ENCODE peak calls at places on chromosomes 2 and 18, in ten cellular contexts. K, I, E, G, R, N, B, C, X and W are unnamed samples. For H3K4me1, the result is how much of the 10 kb centered on the place peaks cover.

GRCh38 chr2:218257390-218257981 is 3.3 kb upstream of the GPBAR1 start:
- DNase-seq in K (no peak), I (no peak), E (peak), G (no peak), R (no peak), N (peak), B (peak), C (peak), X (no peak), W (no peak)

GRCh38 chr2:1855150-1855549 is 110.8 kb upstream of the PXDN start:
- DNase-seq in K (no peak), I (peak), E (no peak), G (no peak), R (no peak), N (no peak), B (no peak), C (no peak), X (no peak), W (no peak)

GRCh38 chr2:38981670-38982357 is 92.1 kb downstream of the ARHGEF33 start:
- DNase-seq in K (no peak), I (no peak), E (no peak), G (no peak), R (no peak), N (no peak), B (no peak), C (no peak), X (no peak), W (no peak)

GRCh38 chr18:37176307-37176934 is 347.5 kb downstream of the KIAA1328 start:
- DNase-seq in K (no peak), I (no peak), E (no peak), G (no peak), R (no peak), N (no peak), B (no peak), C (peak), X (no peak), W (no peak)

GRCh38 chr2:20062615-20063545 is 11.5 kb upstream of the LAPTM4A start:
- DNase-seq in K (peak), I (no peak), E (no peak), G (peak), R (peak), N (no peak), B (no peak), C (no peak), X (no peak), W (no peak)

GRCh38 chr18:44130365-44130942 is 550.2 kb upstream of the SETBP1 start:
- DNase-seq in K (no peak), I (peak), E (no peak), G (peak), R (no peak), N (peak), B (no peak), C (peak), X (peak), W (no peak)

GRCh38 chr2:74464406-74464805 is 776 bp downstream of the MOGS start:
- DNase-seq in K (no peak), I (no peak), E (peak), G (no peak), R (no peak), N (no peak), B (no peak), C (no peak), X (no peak), W (no peak)

GRCh38 chr2:55092439-55092838 is 42.2 kb upstream of the RTN4 start:
- DNase-seq in K (no peak), I (no peak), E (no peak), G (no peak), R (no peak), N (no peak), B (no peak), C (no peak), X (peak), W (no peak)

GRCh38 chr18:10182009-10182624 is 268.3 kb downstream of the VAPA start:
- DNase-seq in K (no peak), I (no peak), E (no peak), G (no peak), R (no peak), N (no peak), B (no peak), C (peak), X (no peak), W (no peak)

GRCh38 chr2:26043862-26044736 is 10.2 kb downstream of the RAB10 start:
- DNase-seq in K (no peak), I (no peak), E (no peak), G (no peak), R (peak), N (no peak), B (no peak), C (no peak), X (peak), W (no peak)

DNA sequence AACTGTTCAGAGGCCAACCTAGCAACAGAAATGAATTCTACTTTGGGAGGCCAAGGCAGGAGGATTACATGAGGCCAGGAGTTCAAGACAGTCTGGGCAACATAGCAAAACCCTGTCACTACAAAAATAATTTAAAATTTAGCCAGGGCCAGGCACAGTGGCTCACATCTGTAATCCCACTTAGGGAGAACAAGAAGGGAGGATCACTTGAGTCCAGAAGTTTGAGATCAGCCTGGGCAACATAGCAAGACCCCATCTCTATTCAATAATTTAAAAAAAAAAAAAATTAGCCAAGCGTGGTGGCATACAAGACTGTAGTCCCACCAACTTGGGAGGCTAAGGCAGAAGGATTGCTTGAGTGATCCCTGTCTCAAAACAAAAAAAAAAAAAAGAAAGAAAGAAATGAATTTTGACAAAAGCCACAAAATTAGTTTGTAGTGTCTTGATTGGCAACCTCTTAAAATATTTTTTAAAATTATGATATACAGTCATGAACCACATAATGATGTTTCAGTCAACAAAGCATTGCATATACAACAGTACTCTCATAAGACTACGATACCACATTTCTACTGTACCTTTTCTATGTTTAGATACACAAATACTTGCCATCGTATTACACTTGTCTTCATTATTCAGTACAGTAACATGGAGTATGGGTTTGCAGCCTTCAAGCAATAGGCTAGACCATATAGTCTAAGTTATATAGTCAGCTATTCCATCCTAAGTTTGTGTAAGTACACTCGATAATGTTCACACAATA is 130.7 kb downstream of the ZFP36L2 start:
- DNase-seq in K (no peak), I (no peak), E (no peak), G (no peak), R (no peak), N (no peak), B (no peak), C (no peak), X (no peak), W (no peak)
- H3K4me1 ChIP-seq in K (under half), I (under half), E (under half), G (under half), R (under half), N (under half), B (under half), C (under half), X (under half), W (under half)

GRCh38 chr2:33486544-33486943 is 10.1 kb downstream of the RASGRP3 start:
- DNase-seq in K (no peak), I (no peak), E (no peak), G (no peak), R (no peak), N (no peak), B (no peak), C (no peak), X (no peak), W (no peak)
- H3K4me3 ChIP-seq in K (no peak), I (no peak), E (no peak), G (no peak), R (no peak), N (no peak), B (no peak), C (no peak), X (no peak), W (no peak)

GRCh38 chr2:42942214-42942989 is 150.0 kb upstream of the HAAO start:
- DNase-seq in K (no peak), I (no peak), E (no peak), G (no peak), R (no peak), N (no peak), B (no peak), C (no peak), X (no peak), W (peak)

GRCh38 chr2:42947809-42948595 is 155.6 kb upstream of the HAAO start:
- DNase-seq in K (no peak), I (no peak), E (no peak), G (no peak), R (no peak), N (no peak), B (no peak), C (no peak), X (no peak), W (peak)

GRCh38 chr2:42941633-42942176 is 149.3 kb upstream of the HAAO start:
- DNase-seq in K (no peak), I (no peak), E (no peak), G (no peak), R (no peak), N (no peak), B (no peak), C (no peak), X (no peak), W (no peak)

GRCh38 chr2:42942990-42943493 is 150.7 kb upstream of the HAAO start:
- DNase-seq in K (no peak), I (no peak), E (no peak), G (no peak), R (no peak), N (no peak), B (no peak), C (no peak), X (no peak), W (no peak)

GRCh38 chr2:42944744-42945415 is 152.5 kb upstream of the HAAO start:
- DNase-seq in K (no peak), I (no peak), E (no peak), G (peak), R (no peak), N (no peak), B (no peak), C (peak), X (no peak), W (no peak)
- H3K4me1 ChIP-seq in K (under half), I (under half), E (under half), G (under half), R (under half), N (under half), B (under half), C (under half), X (under half), W (under half)

DNA sequence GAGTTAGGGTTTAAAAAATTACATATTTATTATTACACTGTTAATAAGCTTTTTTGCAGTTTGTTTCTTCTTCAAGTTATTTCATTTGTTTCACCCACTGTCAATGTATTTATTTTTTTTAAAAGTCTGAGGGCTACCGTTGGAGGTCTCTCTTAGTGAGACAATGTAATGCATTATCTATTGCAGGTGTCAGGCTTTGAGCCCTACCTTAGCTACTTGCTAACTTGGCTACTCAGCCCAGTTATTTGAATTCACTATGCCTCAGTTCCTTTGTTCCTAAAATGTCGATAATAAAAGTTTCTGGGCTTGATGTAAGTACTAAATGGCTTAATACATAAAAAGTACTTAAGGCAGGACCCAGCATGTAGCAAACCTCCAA is 458 bp upstream of the TFPI start:
- DNase-seq in K (no peak), I (no peak), E (no peak), G (no peak), R (no peak), N (no peak), B (no peak), C (no peak), X (no peak), W (no peak)
- H3K4me3 ChIP-seq in K (peak), I (no peak), E (peak), G (peak), R (peak), N (no peak), B (no peak), C (peak), X (no peak), W (no peak)

GRCh38 chr2:178125862-178126261 is 13.6 kb downstream of the RBM45 start:
- DNase-seq in K (no peak), I (no peak), E (no peak), G (no peak), R (no peak), N (no peak), B (no peak), C (no peak), X (no peak), W (no peak)

GRCh38 chr2:178125125-178125524 is 12.9 kb downstream of the RBM45 start:
- DNase-seq in K (no peak), I (no peak), E (no peak), G (no peak), R (no peak), N (no peak), B (no peak), C (no peak), X (no peak), W (no peak)

GRCh38 chr2:178123163-178123562 is 10.9 kb downstream of the RBM45 start:
- DNase-seq in K (no peak), I (no peak), E (no peak), G (no peak), R (no peak), N (no peak), B (no peak), C (no peak), X (no peak), W (no peak)

DNA sequence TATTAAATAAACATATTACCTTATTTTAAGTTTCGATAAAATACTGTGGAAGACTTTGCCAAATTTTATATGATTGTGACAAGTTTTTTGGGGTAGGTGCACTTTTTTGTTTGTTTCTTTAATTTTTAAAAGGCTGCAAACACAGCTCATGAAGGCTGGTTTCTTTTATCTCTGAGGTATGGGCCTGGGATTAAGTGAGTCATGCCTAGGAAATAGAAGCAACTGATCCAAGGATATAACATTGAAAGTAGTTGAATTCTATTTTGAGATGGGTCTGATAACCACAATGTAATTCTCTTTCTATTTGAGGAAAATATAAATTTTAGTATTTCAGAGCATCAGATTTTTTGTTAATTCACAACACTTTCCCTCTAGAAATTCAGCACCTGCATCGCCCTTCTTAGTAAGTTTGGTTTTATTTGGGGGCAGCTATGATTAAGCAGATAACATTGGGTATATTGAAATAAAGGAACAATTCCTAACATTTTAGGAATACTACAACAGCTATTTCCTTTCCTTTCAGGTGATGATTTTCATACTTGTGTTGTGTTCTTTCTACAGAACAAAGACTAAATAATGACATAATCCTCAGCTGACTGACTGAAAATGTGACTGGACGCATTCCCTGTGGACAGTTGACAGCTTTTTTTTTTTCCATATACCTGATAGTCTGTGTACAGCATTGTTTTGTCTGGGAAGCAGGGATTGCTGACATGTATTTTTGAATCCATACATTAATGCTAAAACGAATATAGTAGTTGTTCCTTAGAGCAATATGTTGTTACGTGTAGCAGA is 16.8 kb downstream of the RBM45 start:
- DNase-seq in K (no peak), I (no peak), E (no peak), G (peak), R (no peak), N (no peak), B (no peak), C (no peak), X (no peak), W (no peak)
- H3K4me1 ChIP-seq in K (under half), I (under half), E (under half), G (under half), R (under half), N (under half), B (under half), C (under half), X (under half), W (under half)

GRCh38 chr2:10467401-10467800 is 19.3 kb upstream of the ODC1 start:
- DNase-seq in K (no peak), I (no peak), E (no peak), G (no peak), R (no peak), N (no peak), B (no peak), C (no peak), X (no peak), W (no peak)
- H3K4me3 ChIP-seq in K (no peak), I (no peak), E (no peak), G (no peak), R (no peak), N (no peak), B (no peak), C (no peak), X (no peak), W (no peak)

GRCh38 chr2:127093648-127094210 is 13.2 kb downstream of the BIN1 start:
- DNase-seq in K (no peak), I (no peak), E (peak), G (no peak), R (no peak), N (no peak), B (no peak), C (no peak), X (no peak), W (peak)

GRCh38 chr2:127094509-127095366 is 12.2 kb downstream of the BIN1 start:
- DNase-seq in K (peak), I (no peak), E (peak), G (peak), R (peak), N (no peak), B (no peak), C (peak), X (peak), W (no peak)

GRCh38 chr2:127095784-127096183 is 11.2 kb downstream of the BIN1 start:
- DNase-seq in K (no peak), I (no peak), E (peak), G (no peak), R (no peak), N (no peak), B (no peak), C (no peak), X (no peak), W (no peak)

GRCh38 chr2:127096280-127096679 is 10.7 kb downstream of the BIN1 start:
- DNase-seq in K (no peak), I (no peak), E (peak), G (no peak), R (peak), N (no peak), B (no peak), C (no peak), X (no peak), W (no peak)

GRCh38 chr2:127095367-127095641 is 11.7 kb downstream of the BIN1 start:
- DNase-seq in K (no peak), I (no peak), E (peak), G (no peak), R (no peak), N (no peak), B (no peak), C (no peak), X (no peak), W (no peak)
- H3K4me1 ChIP-seq in K (under half), I (under half), E (under half), G (under half), R (half or more), N (under half), B (under half), C (under half), X (under half), W (under half)

GRCh38 chr2:184444217-184444616 is 154.1 kb upstream of the ZNF804A start:
- DNase-seq in K (no peak), I (no peak), E (no peak), G (no peak), R (no peak), N (no peak), B (no peak), C (peak), X (no peak), W (no peak)
- H3K4me3 ChIP-seq in K (no peak), I (no peak), E (no peak), G (no peak), R (no peak), N (no peak), B (no peak), C (no peak), X (no peak), W (no peak)

GRCh38 chr2:176085861-176086771 is 2.4 kb upstream of the EVX2 start:
- DNase-seq in K (no peak), I (no peak), E (no peak), G (peak), R (no peak), N (no peak), B (no peak), C (peak), X (peak), W (no peak)
- H3K4me1 ChIP-seq in K (under half), I (under half), E (under half), G (under half), R (under half), N (under half), B (under half), C (under half), X (under half), W (under half)

DNA sequence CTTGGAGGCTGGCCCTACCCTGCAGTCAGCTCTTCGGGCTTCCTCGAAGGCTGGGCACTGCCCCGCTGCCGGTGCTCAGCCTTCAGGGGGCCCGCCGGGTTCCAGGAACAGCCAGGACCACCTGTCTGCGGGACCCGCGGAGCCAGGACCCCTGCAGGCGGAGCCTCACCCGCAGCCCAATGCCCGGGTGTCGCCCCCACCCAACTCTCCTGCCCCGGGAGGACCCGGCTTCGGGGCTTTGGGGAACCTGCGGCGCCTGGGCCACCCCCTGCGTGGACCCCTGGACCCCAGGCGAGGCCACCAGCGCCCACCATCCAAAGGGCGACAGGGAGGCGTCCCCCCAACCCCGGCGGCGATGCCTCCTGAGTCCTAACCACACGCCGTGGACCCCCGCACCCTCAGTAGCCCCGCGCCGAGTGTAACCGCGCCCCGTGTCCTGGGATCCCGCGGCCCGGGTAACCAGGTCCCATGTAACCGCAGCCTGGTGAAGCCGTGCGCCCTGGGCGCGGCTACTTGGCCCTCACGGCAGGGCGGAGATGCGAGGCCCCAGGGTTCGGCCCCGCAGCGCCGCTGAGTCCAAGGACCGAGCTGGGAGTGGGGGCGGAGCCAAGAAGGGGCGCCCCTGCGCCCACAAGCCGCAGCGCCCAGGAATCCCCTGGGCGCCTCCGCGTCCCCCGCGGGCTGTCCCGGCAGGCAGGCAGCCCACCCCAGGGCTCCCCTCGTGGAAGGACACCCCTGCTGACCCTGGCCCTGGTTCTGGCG is 11.0 kb upstream of the UBE2F start:
- DNase-seq in K (no peak), I (no peak), E (no peak), G (no peak), R (no peak), N (no peak), B (no peak), C (no peak), X (no peak), W (no peak)
- H3K4me3 ChIP-seq in K (peak), I (no peak), E (no peak), G (peak), R (peak), N (peak), B (no peak), C (no peak), X (no peak), W (peak)